ENCODE peak calls at places on chromosomes 16 and 17, in ten cellular contexts. M, F, Y, P, X, Z, E, Q, I and L are unnamed samples. For H3K36me3, the result is how much of the 10 kb centered on the place peaks cover.

GRCh38 chr17:48030531-48030930 is 7.1 kb downstream of the COPZ2 start:
- DNase-seq in M (no peak), F (no peak), Y (no peak), P (no peak), X (no peak), Z (no peak), E (no peak), Q (no peak), I (no peak), L (no peak)

GRCh38 chr17:73645050-73645871 is 1.0 kb upstream of the SDK2 start:
- DNase-seq in M (no peak), F (peak), Y (peak), P (no peak), X (peak), Z (no peak), E (no peak), Q (peak), I (peak), L (no peak)

GRCh38 chr17:31663576-31663975 is 195.5 kb downstream of the COPRS start:
- DNase-seq in M (no peak), F (no peak), Y (no peak), P (no peak), X (peak), Z (peak), E (no peak), Q (no peak), I (no peak), L (no peak)

GRCh38 chr16:26177438-26177837 is 485.7 kb downstream of the HS3ST4 start:
- DNase-seq in M (no peak), F (no peak), Y (no peak), P (no peak), X (peak), Z (no peak), E (no peak), Q (no peak), I (no peak), L (no peak)

GRCh38 chr17:73960469-73960868 is 243.0 kb upstream of the RPL38 start:
- DNase-seq in M (no peak), F (no peak), Y (no peak), P (no peak), X (no peak), Z (no peak), E (no peak), Q (no peak), I (no peak), L (no peak)

GRCh38 chr16:90019543-90020259 is 445 bp upstream of the DBNDD1 start:
- DNase-seq in M (no peak), F (peak), Y (peak), P (no peak), X (peak), Z (no peak), E (no peak), Q (peak), I (no peak), L (no peak)

GRCh38 chr17:56045907-56046306 is 107.4 kb upstream of the ANKFN1 start:
- DNase-seq in M (no peak), F (no peak), Y (no peak), P (no peak), X (peak), Z (no peak), E (no peak), Q (no peak), I (no peak), L (no peak)

GRCh38 chr16:78562156-78562555 is 462.7 kb downstream of the WWOX start:
- DNase-seq in M (no peak), F (no peak), Y (no peak), P (no peak), X (no peak), Z (no peak), E (no peak), Q (no peak), I (no peak), L (no peak)

GRCh38 chr17:76074390-76075363 is at the start of gene GALR2:
- DNase-seq in M (no peak), F (no peak), Y (no peak), P (no peak), X (peak), Z (no peak), E (no peak), Q (peak), I (no peak), L (no peak)

GRCh38 chr17:18921912-18922451 is 30.0 kb upstream of the SLC5A10 start:
- DNase-seq in M (no peak), F (no peak), Y (peak), P (no peak), X (no peak), Z (no peak), E (peak), Q (no peak), I (no peak), L (no peak)

GRCh38 chr17:69959291-69959690 is 115.7 kb upstream of the KCNJ16 start:
- DNase-seq in M (no peak), F (no peak), Y (no peak), P (no peak), X (no peak), Z (no peak), E (no peak), Q (no peak), I (no peak), L (no peak)

GRCh38 chr17:13702266-13702665 is 100.5 kb upstream of the HS3ST3A1 start:
- DNase-seq in M (no peak), F (no peak), Y (no peak), P (no peak), X (no peak), Z (no peak), E (no peak), Q (no peak), I (no peak), L (no peak)

GRCh38 chr16:14635394-14636145 is 2.8 kb downstream of the BFAR start:
- DNase-seq in M (no peak), F (no peak), Y (no peak), P (no peak), X (peak), Z (no peak), E (no peak), Q (no peak), I (no peak), L (no peak)

GRCh38 chr17:44293509-44294226 is 14.7 kb upstream of the RUNDC3A start:
- DNase-seq in M (no peak), F (no peak), Y (no peak), P (no peak), X (no peak), Z (no peak), E (peak), Q (no peak), I (no peak), L (no peak)

GRCh38 chr16:71919033-71919432 is 23.7 kb downstream of the IST1 start:
- DNase-seq in M (no peak), F (no peak), Y (peak), P (no peak), X (no peak), Z (no peak), E (no peak), Q (no peak), I (no peak), L (no peak)

GRCh38 chr17:74943808-74944522 is 8.3 kb downstream of the OTOP3 start:
- DNase-seq in M (no peak), F (no peak), Y (peak), P (no peak), X (peak), Z (no peak), E (no peak), Q (no peak), I (no peak), L (no peak)

GRCh38 chr17:73972901-73973300 is 230.6 kb upstream of the RPL38 start:
- DNase-seq in M (no peak), F (no peak), Y (no peak), P (no peak), X (no peak), Z (no peak), E (no peak), Q (no peak), I (no peak), L (no peak)

GRCh38 chr17:34305061-34305460 is 14.2 kb upstream of the CCL8 start:
- DNase-seq in M (no peak), F (no peak), Y (no peak), P (no peak), X (no peak), Z (no peak), E (no peak), Q (no peak), I (no peak), L (no peak)

GRCh38 chr17:7393613-7394451 is 493 bp downstream of the PLSCR3 start:
- DNase-seq in M (no peak), F (peak), Y (peak), P (no peak), X (peak), Z (no peak), E (no peak), Q (peak), I (no peak), L (no peak)

GRCh38 chr16:7185689-7186088 is 147.0 kb upstream of the RBFOX1 start:
- DNase-seq in M (peak), F (no peak), Y (no peak), P (no peak), X (no peak), Z (no peak), E (no peak), Q (no peak), I (no peak), L (no peak)

GRCh38 chr17:30235386-30236296 is at the start of gene SLC6A4:
- DNase-seq in M (no peak), F (no peak), Y (no peak), P (no peak), X (peak), Z (no peak), E (no peak), Q (peak), I (no peak), L (peak)

DNA sequence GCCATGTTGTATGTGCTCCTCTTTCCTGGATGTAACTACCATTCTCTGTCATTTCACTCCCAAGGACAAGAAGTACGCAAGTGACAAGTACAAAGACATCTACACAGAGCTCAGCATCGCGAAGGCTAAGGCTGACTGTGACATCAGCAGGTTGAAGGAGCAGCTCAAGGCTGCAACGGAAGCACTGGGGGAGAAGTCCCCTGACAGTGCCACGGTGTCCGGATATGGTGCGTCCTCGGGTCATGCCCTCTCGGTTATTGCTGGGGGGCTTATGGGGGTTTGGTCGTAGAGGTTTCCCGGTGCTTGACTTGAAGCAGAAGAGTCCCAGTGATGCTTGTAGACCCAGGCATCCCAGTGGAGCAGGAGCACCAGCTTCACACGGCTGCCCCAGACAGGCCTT is 28.9 kb downstream of the PLD6 start:
- DNase-seq in M (no peak), F (no peak), Y (no peak), P (no peak), X (no peak), Z (no peak), E (no peak), Q (no peak), I (no peak), L (no peak)
- H3K36me3 ChIP-seq in M (under half), F (half or more), Y (under half), P (half or more), X (under half), Z (half or more), E (under half), Q (half or more), I (under half), L (half or more)

GRCh38 chr17:81510524-81510797 is 2.1 kb downstream of the ACTG1 start:
- DNase-seq in M (no peak), F (no peak), Y (no peak), P (no peak), X (no peak), Z (no peak), E (no peak), Q (no peak), I (no peak), L (no peak)

GRCh38 chr17:81508639-81509047 is 4.0 kb downstream of the ACTG1 start:
- DNase-seq in M (no peak), F (no peak), Y (no peak), P (no peak), X (no peak), Z (peak), E (no peak), Q (no peak), I (no peak), L (no peak)

GRCh38 chr17:81510798-81511549 is 1.6 kb downstream of the ACTG1 start:
- DNase-seq in M (no peak), F (no peak), Y (no peak), P (no peak), X (no peak), Z (no peak), E (no peak), Q (no peak), I (no peak), L (no peak)

GRCh38 chr17:81509687-81510523 is 2.7 kb downstream of the ACTG1 start:
- DNase-seq in M (no peak), F (no peak), Y (no peak), P (no peak), X (no peak), Z (no peak), E (no peak), Q (no peak), I (no peak), L (no peak)

DNA sequence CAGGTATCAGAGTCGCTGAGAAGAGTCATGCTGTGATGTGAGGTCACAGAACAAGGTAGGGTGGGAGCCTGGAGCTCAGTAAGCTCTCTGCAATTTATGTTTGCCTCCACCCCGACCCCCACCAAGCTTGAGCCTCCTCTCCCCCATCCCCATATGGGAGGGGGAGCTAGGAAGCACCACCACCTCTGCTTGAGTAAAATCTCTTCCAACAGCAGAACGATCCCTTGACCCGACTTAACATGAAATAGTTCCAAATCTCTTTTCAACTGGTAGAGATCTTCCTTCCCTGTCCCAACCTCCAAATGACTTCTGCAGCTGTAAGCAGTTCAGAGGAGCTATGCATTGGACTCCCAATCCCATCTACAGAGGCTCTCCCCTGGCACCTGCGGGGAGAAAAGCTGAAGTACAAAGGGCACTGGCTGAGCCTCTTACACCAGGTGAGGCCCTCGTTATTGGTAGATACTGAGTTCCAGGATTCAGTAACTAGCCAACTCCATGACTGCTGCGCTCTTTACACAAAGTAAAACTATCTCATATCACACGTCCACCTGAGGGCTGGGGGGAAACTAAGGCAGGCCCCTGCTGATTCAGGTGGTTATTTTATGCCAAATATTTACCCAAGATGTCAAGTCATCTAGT is 3.4 kb downstream of the ACTG1 start:
- DNase-seq in M (no peak), F (no peak), Y (peak), P (no peak), X (no peak), Z (no peak), E (no peak), Q (no peak), I (no peak), L (no peak)
- TF ChIP-seq POLR2AphosphoS5 in M (peak), F (no peak), Y (peak), P (no peak), X (peak), Z (peak), E (peak), Q (peak), I (peak), L (no peak)

DNA sequence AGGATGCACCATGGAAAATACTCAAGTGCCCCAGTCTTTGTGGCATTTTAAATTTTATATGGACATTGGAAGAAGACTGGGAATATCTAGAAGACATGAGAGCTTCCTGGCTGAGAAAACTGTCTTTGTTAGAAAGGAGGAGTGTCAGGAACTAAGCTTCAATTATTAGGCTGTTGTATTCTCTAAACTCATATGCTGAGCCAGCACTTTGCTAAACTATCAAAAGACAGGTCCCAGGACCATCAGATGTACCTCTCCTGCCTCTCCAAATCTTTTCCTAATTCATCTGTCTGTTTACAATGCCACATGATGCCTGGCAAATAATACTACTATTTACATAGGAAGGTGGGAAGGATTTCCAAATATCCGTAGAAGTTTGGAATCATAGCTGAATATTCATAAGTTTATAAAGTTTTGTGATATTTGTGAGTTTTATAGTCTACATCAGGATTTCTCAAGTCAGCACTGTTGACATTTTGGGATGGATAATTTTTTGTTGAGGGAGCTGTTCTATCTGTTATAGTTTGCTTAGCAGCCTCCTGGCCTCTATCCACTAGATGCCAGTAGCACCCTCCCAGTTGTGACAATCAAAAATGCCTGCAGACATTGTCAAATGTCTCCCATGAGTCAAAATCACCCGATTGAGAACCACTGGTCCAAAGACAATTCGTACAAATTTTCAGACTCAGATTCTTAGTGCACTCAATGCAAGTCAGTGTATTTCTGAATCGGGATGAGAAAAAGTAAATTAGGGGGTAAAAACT is 61.2 kb upstream of the NETO2 start:
- DNase-seq in M (no peak), F (no peak), Y (no peak), P (no peak), X (peak), Z (no peak), E (no peak), Q (no peak), I (no peak), L (no peak)
- TF ChIP-seq CTCF in M (peak), F (no peak), Y (no peak), P (no peak), X (peak), Z (peak), E (peak), Q (peak), I (no peak), L (no peak)

GRCh38 chr16:1655269-1655807 is 22.7 kb upstream of the JPT2 start:
- DNase-seq in M (no peak), F (no peak), Y (peak), P (no peak), X (no peak), Z (no peak), E (no peak), Q (no peak), I (no peak), L (no peak)

GRCh38 chr16:1656808-1657617 is 21.1 kb upstream of the JPT2 start:
- DNase-seq in M (no peak), F (peak), Y (no peak), P (no peak), X (no peak), Z (no peak), E (no peak), Q (peak), I (no peak), L (no peak)

GRCh38 chr16:1655909-1656807 is 21.9 kb upstream of the JPT2 start:
- DNase-seq in M (no peak), F (no peak), Y (no peak), P (no peak), X (no peak), Z (no peak), E (no peak), Q (no peak), I (no peak), L (no peak)

GRCh38 chr16:1659071-1659470 is 19.0 kb upstream of the JPT2 start:
- DNase-seq in M (no peak), F (no peak), Y (no peak), P (no peak), X (no peak), Z (no peak), E (no peak), Q (no peak), I (no peak), L (no peak)

DNA sequence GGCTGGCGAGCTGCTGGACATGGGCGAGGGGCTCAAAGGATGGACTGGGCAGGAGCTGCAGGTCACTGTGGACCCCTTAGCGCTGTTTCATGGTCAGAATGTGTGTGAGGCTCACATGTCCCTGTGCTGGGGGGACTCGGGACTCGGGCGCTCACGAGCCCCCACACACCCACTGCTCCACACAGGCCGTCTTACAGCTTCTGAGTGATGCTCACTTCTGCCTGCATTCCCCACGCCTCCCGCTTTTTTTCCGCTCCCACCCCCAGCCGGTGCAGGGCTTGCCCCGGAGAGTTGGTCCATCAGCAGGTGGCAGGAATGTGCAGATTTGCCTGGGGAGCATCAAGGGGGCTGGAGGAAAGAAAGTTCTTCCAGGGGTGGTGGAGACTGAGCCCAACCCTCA is 20.2 kb upstream of the JPT2 start:
- DNase-seq in M (no peak), F (no peak), Y (no peak), P (no peak), X (no peak), Z (no peak), E (no peak), Q (no peak), I (no peak), L (no peak)
- H3K36me3 ChIP-seq in M (under half), F (half or more), Y (under half), P (half or more), X (under half), Z (under half), E (under half), Q (half or more), I (under half), L (half or more)